ENCODE peak calls at places on chromosome 21, in six cellular contexts. One of them, this sample, is unnamed.

GRCh38 chr21:25133939-25134338 is 473.3 kb downstream of the MRPL39 start:
- DNase-seq in DND-41: no peak
- DNase-seq in AG09309: no peak
- DNase-seq in lower lobe of right lung: no peak
- DNase-seq in astrocyte of the spinal cord: peak; percentile 62
- DNase-seq in Panc1: no peak
- DNase-seq in this sample: no peak

GRCh38 chr21:34908424-34909055 is 140.6 kb downstream of the RUNX1 start:
- DNase-seq in Panc1: no peak
- DNase-seq in astrocyte of the spinal cord: no peak
- DNase-seq in DND-41: peak; percentile 76
- DNase-seq in AG09309: no peak
- DNase-seq in lower lobe of right lung: no peak
- DNase-seq in this sample: no peak

GRCh38 chr21:26070822-26071425 is 99.6 kb downstream of the APP start:
- DNase-seq in AG09309: peak; percentile 16
- DNase-seq in Panc1: no peak
- DNase-seq in astrocyte of the spinal cord: peak; percentile 64
- DNase-seq in DND-41: peak; percentile 21
- DNase-seq in lower lobe of right lung: peak; percentile 64
- DNase-seq in this sample: peak; percentile 14

GRCh38 chr21:26945916-26946315 is 21.0 kb downstream of the ADAMTS5 start:
- DNase-seq in Panc1: no peak
- DNase-seq in astrocyte of the spinal cord: peak; percentile 16
- DNase-seq in AG09309: no peak
- DNase-seq in lower lobe of right lung: peak; percentile 49
- DNase-seq in DND-41: no peak
- DNase-seq in this sample: no peak

GRCh38 chr21:32535616-32536015 is 49.7 kb downstream of the TCP10L start:
- DNase-seq in AG09309: no peak
- DNase-seq in DND-41: no peak
- DNase-seq in Panc1: no peak
- DNase-seq in astrocyte of the spinal cord: no peak
- DNase-seq in lower lobe of right lung: no peak
- DNase-seq in this sample: no peak

GRCh38 chr21:15204887-15205286 is 140.1 kb upstream of the NRIP1 start:
- DNase-seq in lower lobe of right lung: no peak
- DNase-seq in astrocyte of the spinal cord: no peak
- DNase-seq in AG09309: no peak
- DNase-seq in Panc1: no peak
- DNase-seq in DND-41: no peak
- DNase-seq in this sample: no peak

GRCh38 chr21:18887922-18888602 is 484.5 kb upstream of the TMPRSS15 start:
- DNase-seq in DND-41: no peak
- DNase-seq in Panc1: no peak
- DNase-seq in AG09309: no peak
- DNase-seq in lower lobe of right lung: no peak
- DNase-seq in astrocyte of the spinal cord: no peak
- DNase-seq in this sample: no peak

GRCh38 chr21:16640297-16641027 is 872.4 kb upstream of the CXADR start:
- DNase-seq in AG09309: no peak
- DNase-seq in Panc1: no peak
- DNase-seq in DND-41: no peak
- DNase-seq in lower lobe of right lung: no peak
- DNase-seq in astrocyte of the spinal cord: no peak
- DNase-seq in this sample: no peak

GRCh38 chr21:21712761-21713558 is 714.8 kb downstream of the NCAM2 start:
- DNase-seq in AG09309: no peak
- DNase-seq in DND-41: no peak
- DNase-seq in Panc1: no peak
- DNase-seq in astrocyte of the spinal cord: peak; percentile 82
- DNase-seq in lower lobe of right lung: no peak
- DNase-seq in this sample: no peak

GRCh38 chr21:40143822-40144525 is 276.7 kb downstream of the PCP4 start:
- DNase-seq in astrocyte of the spinal cord: peak; percentile 47
- DNase-seq in DND-41: peak; percentile 50
- DNase-seq in AG09309: no peak
- DNase-seq in lower lobe of right lung: no peak
- DNase-seq in Panc1: peak; percentile 8
- DNase-seq in this sample: peak; percentile 3

GRCh38 chr21:17859661-17860060 is 40.5 kb upstream of the C21orf91 start:
- DNase-seq in lower lobe of right lung: no peak
- DNase-seq in astrocyte of the spinal cord: no peak
- DNase-seq in DND-41: no peak
- DNase-seq in AG09309: no peak
- DNase-seq in Panc1: no peak
- DNase-seq in this sample: no peak

GRCh38 chr21:35367558-35367957 is 318.5 kb upstream of the RUNX1 start:
- DNase-seq in astrocyte of the spinal cord: no peak
- DNase-seq in DND-41: no peak
- DNase-seq in Panc1: no peak
- DNase-seq in AG09309: no peak
- DNase-seq in lower lobe of right lung: no peak
- DNase-seq in this sample: no peak

GRCh38 chr21:15809818-15810217 is 80.0 kb downstream of the USP25 start:
- DNase-seq in lower lobe of right lung: peak; percentile 25
- DNase-seq in Panc1: no peak
- DNase-seq in DND-41: no peak
- DNase-seq in AG09309: no peak
- DNase-seq in astrocyte of the spinal cord: peak; percentile 35
- DNase-seq in this sample: no peak

GRCh38 chr21:33228455-33228854 is 1.3 kb upstream of the IFNAR2 start:
- DNase-seq in astrocyte of the spinal cord: no peak
- DNase-seq in AG09309: no peak
- DNase-seq in Panc1: no peak
- DNase-seq in DND-41: no peak
- DNase-seq in lower lobe of right lung: no peak
- DNase-seq in this sample: no peak

GRCh38 chr21:26626187-26626586 is 53.1 kb upstream of the CYYR1 start:
- DNase-seq in Panc1: no peak
- DNase-seq in lower lobe of right lung: no peak
- DNase-seq in astrocyte of the spinal cord: no peak
- DNase-seq in DND-41: no peak
- DNase-seq in AG09309: no peak
- DNase-seq in this sample: no peak

GRCh38 chr21:38999148-38999547 is 184.1 kb downstream of the PSMG1 start:
- DNase-seq in Panc1: no peak
- DNase-seq in astrocyte of the spinal cord: no peak
- DNase-seq in lower lobe of right lung: no peak
- DNase-seq in DND-41: no peak
- DNase-seq in AG09309: no peak
- DNase-seq in this sample: no peak

DNA sequence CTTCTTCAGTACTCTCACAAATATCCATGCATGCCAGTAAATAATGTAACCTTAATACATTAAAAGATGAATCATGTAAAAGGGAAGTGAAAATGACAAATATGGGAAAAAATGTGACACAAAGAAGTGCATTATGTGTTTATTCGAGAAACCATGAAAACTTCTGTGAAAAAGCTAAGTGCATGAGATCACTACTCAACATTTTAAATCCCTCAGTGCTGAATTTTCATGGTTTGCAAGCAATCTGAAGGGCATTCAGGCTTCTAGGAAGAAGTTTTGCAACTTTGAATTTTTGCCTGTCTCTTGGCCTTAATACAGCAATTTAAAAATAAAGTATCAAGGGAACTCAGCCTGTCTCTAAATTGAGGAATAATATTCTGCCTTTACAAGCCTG is 78.2 kb downstream of the MAP3K7CL start:
- DNase-seq in DND-41: no peak
- DNase-seq in astrocyte of the spinal cord: peak; percentile 81
- DNase-seq in lower lobe of right lung: no peak
- DNase-seq in AG09309: no peak
- DNase-seq in Panc1: no peak
- DNase-seq in this sample: peak; percentile 71
- H3K4me3 ChIP-seq in DND-41: no peak overlapping the region
- H3K4me3 ChIP-seq in astrocyte of the spinal cord: no peak overlapping the region
- H3K4me3 ChIP-seq in lower lobe of right lung: no peak overlapping the region
- H3K4me3 ChIP-seq in AG09309: no peak overlapping the region
- H3K4me3 ChIP-seq in Panc1: no peak overlapping the region
- H3K4me3 ChIP-seq in this sample: no peak overlapping the region

GRCh38 chr21:36388835-36389234 is 3.6 kb downstream of the CHAF1B start:
- DNase-seq in DND-41: no peak
- DNase-seq in astrocyte of the spinal cord: peak; percentile 49
- DNase-seq in Panc1: no peak
- DNase-seq in AG09309: no peak
- DNase-seq in lower lobe of right lung: no peak
- DNase-seq in this sample: no peak
- TF ChIP-seq CTCF in DND-41: no peak
- TF ChIP-seq CTCF in astrocyte of the spinal cord: peak; percentile 37
- TF ChIP-seq CTCF in Panc1: no peak
- TF ChIP-seq CTCF in AG09309: no peak
- TF ChIP-seq CTCF in lower lobe of right lung: peak; percentile 14
- TF ChIP-seq CTCF in this sample: no peak

GRCh38 chr21:46298083-46298412 is 11.9 kb downstream of the YBEY start:
- DNase-seq in Panc1: no peak
- DNase-seq in DND-41: no peak
- DNase-seq in lower lobe of right lung: peak; percentile 34
- DNase-seq in astrocyte of the spinal cord: no peak
- DNase-seq in AG09309: no peak
- DNase-seq in this sample: no peak

GRCh38 chr21:46297311-46298082 is 11.4 kb downstream of the YBEY start:
- DNase-seq in Panc1: no peak
- DNase-seq in lower lobe of right lung: peak; percentile 44
- DNase-seq in astrocyte of the spinal cord: peak; percentile 29
- DNase-seq in DND-41: no peak
- DNase-seq in AG09309: no peak
- DNase-seq in this sample: no peak

GRCh38 chr21:46295177-46295711 is 9.1 kb downstream of the YBEY start:
- DNase-seq in lower lobe of right lung: no peak
- DNase-seq in AG09309: no peak
- DNase-seq in DND-41: peak; percentile 30
- DNase-seq in Panc1: no peak
- DNase-seq in astrocyte of the spinal cord: peak; percentile 67
- DNase-seq in this sample: peak; percentile 73

GRCh38 chr21:46294647-46295176 is 8.6 kb downstream of the YBEY start:
- DNase-seq in AG09309: no peak
- DNase-seq in DND-41: no peak
- DNase-seq in Panc1: no peak
- DNase-seq in astrocyte of the spinal cord: peak; percentile 67
- DNase-seq in lower lobe of right lung: peak; percentile 63
- DNase-seq in this sample: peak; percentile 48

GRCh38 chr21:46295996-46296752 is 10.0 kb downstream of the YBEY start:
- DNase-seq in Panc1: no peak
- DNase-seq in lower lobe of right lung: peak; percentile 90
- DNase-seq in DND-41: no peak
- DNase-seq in AG09309: peak; percentile 76
- DNase-seq in astrocyte of the spinal cord: peak; percentile 41
- DNase-seq in this sample: peak; percentile 95
- H3K4me3 ChIP-seq in Panc1: no peak overlapping the region
- H3K4me3 ChIP-seq in lower lobe of right lung: peak overlapping the region; percentile 20
- H3K4me3 ChIP-seq in DND-41: no peak overlapping the region
- H3K4me3 ChIP-seq in AG09309: peak overlapping the region; percentile 18
- H3K4me3 ChIP-seq in astrocyte of the spinal cord: no peak overlapping the region
- H3K4me3 ChIP-seq in this sample: peak overlapping the region; percentile 31

GRCh38 chr21:41167348-41168342 is at the start of gene BACE2:
- DNase-seq in DND-41: peak; percentile 74
- DNase-seq in astrocyte of the spinal cord: peak; percentile 74
- DNase-seq in Panc1: no peak
- DNase-seq in AG09309: peak; percentile 31
- DNase-seq in lower lobe of right lung: peak; percentile 79
- DNase-seq in this sample: no peak

GRCh38 chr21:41169701-41170100 is 1.7 kb downstream of the BACE2 start:
- DNase-seq in Panc1: no peak
- DNase-seq in lower lobe of right lung: no peak
- DNase-seq in AG09309: no peak
- DNase-seq in DND-41: no peak
- DNase-seq in astrocyte of the spinal cord: no peak
- DNase-seq in this sample: no peak

GRCh38 chr21:41166947-41167346 is 1.0 kb upstream of the BACE2 start:
- DNase-seq in lower lobe of right lung: no peak
- DNase-seq in DND-41: no peak
- DNase-seq in astrocyte of the spinal cord: no peak
- DNase-seq in Panc1: no peak
- DNase-seq in AG09309: no peak
- DNase-seq in this sample: no peak

GRCh38 chr21:41169258-41169576 is 1.3 kb downstream of the BACE2 start:
- DNase-seq in AG09309: no peak
- DNase-seq in lower lobe of right lung: no peak
- DNase-seq in DND-41: no peak
- DNase-seq in astrocyte of the spinal cord: no peak
- DNase-seq in Panc1: no peak
- DNase-seq in this sample: no peak

GRCh38 chr21:41168391-41169257 is 664 bp downstream of the BACE2 start:
- DNase-seq in AG09309: no peak
- DNase-seq in astrocyte of the spinal cord: peak; percentile 62
- DNase-seq in lower lobe of right lung: peak; percentile 55
- DNase-seq in DND-41: peak; percentile 58
- DNase-seq in Panc1: no peak
- DNase-seq in this sample: no peak
- TF ChIP-seq CTCF in AG09309: no peak
- TF ChIP-seq CTCF in astrocyte of the spinal cord: peak; percentile 19
- TF ChIP-seq CTCF in lower lobe of right lung: no peak
- TF ChIP-seq CTCF in DND-41: no peak
- TF ChIP-seq CTCF in Panc1: no peak
- TF ChIP-seq CTCF in this sample: no peak

GRCh38 chr21:44453120-44453519 is 2.2 kb upstream of the LRRC3 start:
- DNase-seq in astrocyte of the spinal cord: no peak
- DNase-seq in AG09309: no peak
- DNase-seq in lower lobe of right lung: no peak
- DNase-seq in DND-41: no peak
- DNase-seq in Panc1: no peak
- DNase-seq in this sample: no peak
- H3K4me3 ChIP-seq in astrocyte of the spinal cord: no peak overlapping the region
- H3K4me3 ChIP-seq in AG09309: no peak overlapping the region
- H3K4me3 ChIP-seq in lower lobe of right lung: no peak overlapping the region
- H3K4me3 ChIP-seq in DND-41: no peak overlapping the region
- H3K4me3 ChIP-seq in Panc1: no peak overlapping the region
- H3K4me3 ChIP-seq in this sample: no peak overlapping the region

DNA sequence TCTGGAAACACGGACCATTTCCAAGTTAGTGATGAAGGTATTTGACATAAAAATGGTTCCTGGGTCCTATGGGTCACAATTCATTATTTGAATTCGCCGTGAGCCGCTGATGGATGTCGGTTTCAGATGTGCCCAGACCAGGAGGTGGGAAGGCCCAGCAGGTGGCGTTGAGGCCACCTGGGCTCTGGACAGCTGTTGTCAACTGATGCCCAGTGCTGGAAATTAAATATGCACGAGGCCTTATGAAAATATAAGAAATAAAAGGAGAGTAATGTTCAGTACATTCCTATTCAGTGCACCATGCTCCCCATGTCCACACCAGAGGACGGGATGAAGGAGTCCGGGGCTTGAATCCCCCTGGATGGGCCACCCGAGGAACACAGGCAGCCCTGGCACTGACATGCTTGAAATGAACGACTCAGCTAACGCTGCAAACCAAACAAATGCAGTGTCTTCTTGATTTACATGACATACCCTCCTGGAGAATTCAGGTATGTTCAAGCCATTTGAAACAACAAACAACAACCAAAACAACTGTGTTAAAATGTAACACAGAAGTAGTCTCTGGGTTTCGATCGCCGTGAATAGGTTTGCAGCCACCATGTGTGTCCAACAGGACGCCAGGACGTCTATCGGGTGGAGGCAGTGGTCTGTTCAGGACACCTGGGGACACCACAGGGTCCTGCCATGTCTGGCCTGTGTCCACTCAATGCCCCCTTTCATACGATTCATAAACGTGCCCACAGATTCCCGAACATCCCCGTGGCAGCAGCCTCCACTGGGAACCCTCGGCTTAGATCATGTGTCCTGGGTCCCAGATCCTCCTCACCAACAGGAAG is 6.1 kb downstream of the TFF3 start:
- DNase-seq in Panc1: no peak
- DNase-seq in astrocyte of the spinal cord: no peak
- DNase-seq in DND-41: no peak
- DNase-seq in AG09309: no peak
- DNase-seq in lower lobe of right lung: no peak
- DNase-seq in this sample: no peak
- TF ChIP-seq CTCF in Panc1: no peak
- TF ChIP-seq CTCF in astrocyte of the spinal cord: no peak
- TF ChIP-seq CTCF in DND-41: no peak
- TF ChIP-seq CTCF in AG09309: no peak
- TF ChIP-seq CTCF in lower lobe of right lung: no peak
- TF ChIP-seq CTCF in this sample: no peak